ENCODE peak calls at places on chromosomes 13 and 19, in six cellular contexts. One of them, this sample, is unnamed.

GRCh38 chr19:7513809-7514642 is 1.9 kb upstream of the ZNF358 start:
- DNase-seq in A549: no peak
- DNase-seq in prostate gland: no peak
- DNase-seq in body of pancreas: no peak
- DNase-seq in neural progenitor cell: no peak
- DNase-seq in CD8-positive, alpha-beta memory T cell: no peak
- DNase-seq in this sample: no peak

GRCh38 chr13:114113961-114114360 is 18.5 kb downstream of the RASA3 start:
- DNase-seq in CD8-positive, alpha-beta memory T cell: no peak
- DNase-seq in prostate gland: no peak
- DNase-seq in body of pancreas: no peak
- DNase-seq in neural progenitor cell: no peak
- DNase-seq in A549: no peak
- DNase-seq in this sample: no peak

GRCh38 chr13:52838433-52839107 is 9.9 kb downstream of the PCDH8 start:
- DNase-seq in prostate gland: no peak
- DNase-seq in CD8-positive, alpha-beta memory T cell: no peak
- DNase-seq in body of pancreas: no peak
- DNase-seq in neural progenitor cell: peak; percentile 21
- DNase-seq in A549: no peak
- DNase-seq in this sample: no peak

GRCh38 chr19:7638802-7639465 is 2.0 kb downstream of the STXBP2 start:
- DNase-seq in body of pancreas: no peak
- DNase-seq in prostate gland: no peak
- DNase-seq in A549: no peak
- DNase-seq in neural progenitor cell: no peak
- DNase-seq in CD8-positive, alpha-beta memory T cell: no peak
- DNase-seq in this sample: no peak

GRCh38 chr13:51245583-51245982 is 23.4 kb downstream of the FAM124A start:
- DNase-seq in A549: no peak
- DNase-seq in CD8-positive, alpha-beta memory T cell: no peak
- DNase-seq in body of pancreas: no peak
- DNase-seq in neural progenitor cell: no peak
- DNase-seq in prostate gland: no peak
- DNase-seq in this sample: no peak

GRCh38 chr19:45508931-45509691 is 1.8 kb downstream of the VASP start:
- DNase-seq in CD8-positive, alpha-beta memory T cell: peak; percentile 15
- DNase-seq in body of pancreas: peak; percentile 72
- DNase-seq in prostate gland: peak; percentile 76
- DNase-seq in neural progenitor cell: peak; percentile 77
- DNase-seq in A549: peak; percentile 81
- DNase-seq in this sample: no peak

GRCh38 chr13:44921931-44922758 is 67.1 kb downstream of the NUFIP1 start:
- DNase-seq in CD8-positive, alpha-beta memory T cell: no peak
- DNase-seq in body of pancreas: peak; percentile 80
- DNase-seq in A549: peak; percentile 92
- DNase-seq in neural progenitor cell: no peak
- DNase-seq in prostate gland: peak; percentile 93
- DNase-seq in this sample: peak; percentile 44

GRCh38 chr13:56670563-56670962 is 470.2 kb upstream of the PRR20A start:
- DNase-seq in A549: no peak
- DNase-seq in CD8-positive, alpha-beta memory T cell: no peak
- DNase-seq in neural progenitor cell: peak; percentile 3
- DNase-seq in prostate gland: no peak
- DNase-seq in body of pancreas: no peak
- DNase-seq in this sample: no peak

GRCh38 chr19:40716031-40716654 is 543 bp downstream of the COQ8B start:
- DNase-seq in body of pancreas: peak; percentile 64
- DNase-seq in neural progenitor cell: no peak
- DNase-seq in A549: peak; percentile 93
- DNase-seq in prostate gland: peak; percentile 46
- DNase-seq in CD8-positive, alpha-beta memory T cell: peak; percentile 40
- DNase-seq in this sample: peak; percentile 99

GRCh38 chr19:16076958-16077611 is 790 bp downstream of the TPM4 start:
- DNase-seq in neural progenitor cell: peak; percentile 73
- DNase-seq in CD8-positive, alpha-beta memory T cell: no peak
- DNase-seq in body of pancreas: peak; percentile 55
- DNase-seq in prostate gland: no peak
- DNase-seq in A549: no peak
- DNase-seq in this sample: no peak

GRCh38 chr19:4660181-4660791 is 9.9 kb downstream of the MYDGF start:
- DNase-seq in CD8-positive, alpha-beta memory T cell: no peak
- DNase-seq in neural progenitor cell: peak; percentile 58
- DNase-seq in body of pancreas: no peak
- DNase-seq in A549: peak; percentile 50
- DNase-seq in prostate gland: no peak
- DNase-seq in this sample: no peak

GRCh38 chr19:49318296-49318695 is 6.7 kb downstream of the SLC6A16 start:
- DNase-seq in body of pancreas: no peak
- DNase-seq in A549: no peak
- DNase-seq in CD8-positive, alpha-beta memory T cell: no peak
- DNase-seq in neural progenitor cell: no peak
- DNase-seq in prostate gland: no peak
- DNase-seq in this sample: no peak

GRCh38 chr13:42876270-42876714 is 94.9 kb downstream of the FAM216B start:
- DNase-seq in neural progenitor cell: no peak
- DNase-seq in prostate gland: no peak
- DNase-seq in A549: no peak
- DNase-seq in body of pancreas: no peak
- DNase-seq in CD8-positive, alpha-beta memory T cell: no peak
- DNase-seq in this sample: no peak

GRCh38 chr13:50990050-50990449 is 80.5 kb downstream of the RNASEH2B start:
- DNase-seq in CD8-positive, alpha-beta memory T cell: no peak
- DNase-seq in neural progenitor cell: no peak
- DNase-seq in body of pancreas: no peak
- DNase-seq in A549: no peak
- DNase-seq in prostate gland: no peak
- DNase-seq in this sample: no peak

GRCh38 chr19:52896431-52897148 is 845 bp downstream of the ZNF320 start:
- DNase-seq in body of pancreas: peak; percentile 49
- DNase-seq in neural progenitor cell: peak; percentile 41
- DNase-seq in CD8-positive, alpha-beta memory T cell: no peak
- DNase-seq in A549: no peak
- DNase-seq in prostate gland: peak; percentile 25
- DNase-seq in this sample: no peak

GRCh38 chr13:81597101-81597500 is 1256.2 kb upstream of the SPRY2 start:
- DNase-seq in CD8-positive, alpha-beta memory T cell: no peak
- DNase-seq in A549: no peak
- DNase-seq in body of pancreas: no peak
- DNase-seq in prostate gland: no peak
- DNase-seq in neural progenitor cell: no peak
- DNase-seq in this sample: no peak

GRCh38 chr13:23986619-23987018 is 89.3 kb upstream of the C1QTNF9B start:
- DNase-seq in prostate gland: no peak
- DNase-seq in body of pancreas: no peak
- DNase-seq in CD8-positive, alpha-beta memory T cell: no peak
- DNase-seq in neural progenitor cell: no peak
- DNase-seq in A549: no peak
- DNase-seq in this sample: no peak

GRCh38 chr13:46751811-46752635 is 44.9 kb downstream of the ESD start:
- DNase-seq in A549: no peak
- DNase-seq in prostate gland: no peak
- DNase-seq in CD8-positive, alpha-beta memory T cell: peak; percentile 40
- DNase-seq in body of pancreas: no peak
- DNase-seq in neural progenitor cell: peak; percentile 11
- DNase-seq in this sample: no peak

GRCh38 chr13:77067519-77067918 is 40.6 kb upstream of the FBXL3 start:
- DNase-seq in CD8-positive, alpha-beta memory T cell: no peak
- DNase-seq in neural progenitor cell: no peak
- DNase-seq in A549: no peak
- DNase-seq in prostate gland: no peak
- DNase-seq in body of pancreas: no peak
- DNase-seq in this sample: no peak
- H3K27ac ChIP-seq in CD8-positive, alpha-beta memory T cell: no peak overlapping the region
- H3K27ac ChIP-seq in neural progenitor cell: no peak overlapping the region
- H3K27ac ChIP-seq in A549: no peak overlapping the region
- H3K27ac ChIP-seq in prostate gland: no peak overlapping the region
- H3K27ac ChIP-seq in body of pancreas: no peak overlapping the region
- H3K27ac ChIP-seq in this sample: no peak overlapping the region

GRCh38 chr19:38597075-38597474 is 20.7 kb downstream of the MAP4K1 start:
- DNase-seq in CD8-positive, alpha-beta memory T cell: no peak
- DNase-seq in A549: no peak
- DNase-seq in prostate gland: no peak
- DNase-seq in neural progenitor cell: no peak
- DNase-seq in body of pancreas: no peak
- DNase-seq in this sample: no peak
- H3K9me3 ChIP-seq in CD8-positive, alpha-beta memory T cell: no peaks in the 10 kb centered on the region
- H3K9me3 ChIP-seq in A549: no peaks in the 10 kb centered on the region
- H3K9me3 ChIP-seq in prostate gland: no peaks in the 10 kb centered on the region
- H3K9me3 ChIP-seq in neural progenitor cell: no peaks in the 10 kb centered on the region
- H3K9me3 ChIP-seq in body of pancreas: no peaks in the 10 kb centered on the region
- H3K9me3 ChIP-seq in this sample: no peaks in the 10 kb centered on the region

GRCh38 chr13:41465965-41466364 is 8.6 kb downstream of the RGCC start:
- DNase-seq in prostate gland: no peak
- DNase-seq in CD8-positive, alpha-beta memory T cell: peak; percentile 40
- DNase-seq in A549: no peak
- DNase-seq in neural progenitor cell: no peak
- DNase-seq in body of pancreas: no peak
- DNase-seq in this sample: no peak
- H3K27ac ChIP-seq in prostate gland: peak overlapping the region; percentile 5
- H3K27ac ChIP-seq in CD8-positive, alpha-beta memory T cell: peak overlapping the region; percentile 91
- H3K27ac ChIP-seq in A549: no peak overlapping the region
- H3K27ac ChIP-seq in neural progenitor cell: no peak overlapping the region
- H3K27ac ChIP-seq in body of pancreas: no peak overlapping the region
- H3K27ac ChIP-seq in this sample: no peak overlapping the region

DNA sequence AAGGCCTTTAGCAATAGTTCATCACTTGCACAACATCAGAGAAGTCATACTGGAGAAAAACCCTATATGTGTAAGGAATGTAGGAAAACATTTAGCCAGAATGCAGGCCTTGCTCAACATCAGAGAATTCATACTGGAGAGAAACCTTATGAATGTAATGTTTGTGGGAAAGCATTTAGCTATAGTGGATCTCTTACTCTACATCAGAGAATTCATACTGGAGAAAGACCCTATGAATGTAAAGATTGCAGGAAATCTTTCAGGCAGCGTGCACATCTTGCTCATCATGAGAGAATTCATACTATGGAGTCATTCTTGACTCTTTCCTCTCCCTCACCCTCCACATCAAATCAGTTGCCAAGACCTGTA is 19.8 kb downstream of the ZNF583 start:
- DNase-seq in body of pancreas: no peak
- DNase-seq in neural progenitor cell: no peak
- DNase-seq in prostate gland: no peak
- DNase-seq in CD8-positive, alpha-beta memory T cell: no peak
- DNase-seq in A549: peak; percentile 6
- DNase-seq in this sample: no peak
- H3K9me3 ChIP-seq in body of pancreas: peaks cover 13% of the 10 kb centered on the region
- H3K9me3 ChIP-seq in neural progenitor cell: peaks cover 92% of the 10 kb centered on the region
- H3K9me3 ChIP-seq in prostate gland: peaks cover 7% of the 10 kb centered on the region
- H3K9me3 ChIP-seq in CD8-positive, alpha-beta memory T cell: peaks cover 76% of the 10 kb centered on the region
- H3K9me3 ChIP-seq in A549: peaks cover 99% of the 10 kb centered on the region
- H3K9me3 ChIP-seq in this sample: peaks cover 33% of the 10 kb centered on the region

DNA sequence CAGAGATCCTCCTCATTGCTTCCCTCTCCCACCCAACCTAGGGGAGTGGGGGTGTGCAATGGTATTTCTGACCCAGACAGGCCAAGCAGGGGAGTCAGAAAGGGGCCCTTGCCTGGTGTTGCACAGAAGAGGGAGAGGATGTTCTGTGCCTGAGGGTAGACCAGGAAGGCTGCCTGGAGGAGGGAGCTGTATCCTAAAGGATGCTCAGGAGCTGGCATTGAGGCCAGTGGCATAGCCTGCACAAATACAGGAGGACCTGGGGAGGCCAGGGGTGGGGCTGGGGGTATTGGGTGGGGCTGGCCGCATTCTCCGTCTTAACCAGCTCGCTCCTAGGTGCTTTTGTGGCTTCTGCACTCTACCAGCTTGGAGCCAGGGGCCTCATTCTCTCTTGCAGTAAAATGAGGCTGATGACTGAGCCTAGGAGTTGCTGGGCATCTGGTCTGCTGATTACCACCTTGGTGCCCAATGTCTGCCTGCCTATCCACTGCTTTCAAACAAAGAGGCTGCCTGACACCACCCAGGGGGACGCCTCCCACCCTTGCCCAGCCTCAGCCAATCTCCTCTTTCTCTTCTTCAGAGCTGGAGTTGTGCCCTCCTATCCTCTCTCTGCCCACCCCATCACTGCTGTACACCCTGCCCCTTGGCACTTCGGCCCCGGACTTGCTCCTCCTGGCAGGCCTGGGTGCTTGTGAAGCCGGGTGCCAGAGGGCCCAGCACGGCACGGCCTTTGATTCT is 4.6 kb downstream of the RNF225 start:
- DNase-seq in body of pancreas: no peak
- DNase-seq in A549: no peak
- DNase-seq in neural progenitor cell: no peak
- DNase-seq in CD8-positive, alpha-beta memory T cell: no peak
- DNase-seq in prostate gland: no peak
- DNase-seq in this sample: no peak
- H3K27ac ChIP-seq in body of pancreas: no peak overlapping the region
- H3K27ac ChIP-seq in A549: no peak overlapping the region
- H3K27ac ChIP-seq in neural progenitor cell: no peak overlapping the region
- H3K27ac ChIP-seq in CD8-positive, alpha-beta memory T cell: peak overlapping the region; percentile 67
- H3K27ac ChIP-seq in prostate gland: no peak overlapping the region
- H3K27ac ChIP-seq in this sample: no peak overlapping the region

GRCh38 chr19:27824108-27824507 is 1388.8 kb downstream of the UQCRFS1 start:
- DNase-seq in body of pancreas: no peak
- DNase-seq in A549: no peak
- DNase-seq in CD8-positive, alpha-beta memory T cell: no peak
- DNase-seq in neural progenitor cell: no peak
- DNase-seq in prostate gland: no peak
- DNase-seq in this sample: no peak
- H3K9me3 ChIP-seq in body of pancreas: no peaks in the 10 kb centered on the region
- H3K9me3 ChIP-seq in A549: peaks cover 27% of the 10 kb centered on the region
- H3K9me3 ChIP-seq in CD8-positive, alpha-beta memory T cell: no peaks in the 10 kb centered on the region
- H3K9me3 ChIP-seq in neural progenitor cell: peaks cover 19% of the 10 kb centered on the region
- H3K9me3 ChIP-seq in prostate gland: no peaks in the 10 kb centered on the region
- H3K9me3 ChIP-seq in this sample: no peaks in the 10 kb centered on the region

DNA sequence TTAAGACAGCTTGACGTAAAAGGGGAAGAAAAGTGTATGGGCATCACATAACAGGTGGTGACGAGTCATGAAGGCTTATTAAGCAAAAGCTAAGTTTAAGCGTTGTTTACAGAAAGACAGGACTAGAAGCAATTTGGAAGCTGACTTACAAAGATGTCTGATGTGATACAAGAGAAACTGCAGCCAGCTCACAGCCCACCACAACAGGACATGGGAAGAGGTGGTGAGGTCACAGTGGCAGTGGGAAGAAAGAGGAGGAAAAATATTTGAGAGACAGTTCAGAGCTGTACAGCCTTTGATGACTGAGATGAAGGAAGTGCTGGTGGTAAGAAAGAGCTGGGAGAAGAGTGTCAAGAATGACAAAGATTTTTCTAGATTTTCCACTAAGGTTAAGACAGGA is 181.5 kb downstream of the KLF12 start:
- DNase-seq in CD8-positive, alpha-beta memory T cell: no peak
- DNase-seq in neural progenitor cell: no peak
- DNase-seq in prostate gland: no peak
- DNase-seq in A549: no peak
- DNase-seq in body of pancreas: no peak
- DNase-seq in this sample: no peak
- H3K27ac ChIP-seq in CD8-positive, alpha-beta memory T cell: no peak overlapping the region
- H3K27ac ChIP-seq in neural progenitor cell: no peak overlapping the region
- H3K27ac ChIP-seq in prostate gland: no peak overlapping the region
- H3K27ac ChIP-seq in A549: no peak overlapping the region
- H3K27ac ChIP-seq in body of pancreas: no peak overlapping the region
- H3K27ac ChIP-seq in this sample: no peak overlapping the region